ENCODE peak calls at places on chromosomes 5 and 9, in seven cellular contexts. P is gastrocnemius medialis, M is DND-41, I is upper lobe of right lung, Y is heart right ventricle, O is neural progenitor cell, K is PC-3. S is an unnamed sample.
A peak's percentile ranks its signal among the peaks of the same experiment; 100 is the strongest.

GRCh38 chr9:4375424-4376195 is 75.7 kb upstream of the GLIS3 start:
- DNase-seq in I (no peak), O (peak; percentile 52), M (no peak), P (no peak), Y (no peak), K (peak; percentile 69), S (no peak)

GRCh38 chr9:128636556-128637530 is 19.8 kb downstream of the DYNC2I2 start:
- DNase-seq in M (no peak), Y (no peak), O (no peak), I (no peak), P (no peak), K (no peak), S (no peak)

GRCh38 chr5:77426670-77427069 is 65.4 kb downstream of the WDR41 start:
- DNase-seq in Y (no peak), O (no peak), M (no peak), P (no peak), I (no peak), K (peak; percentile 73), S (no peak)

GRCh38 chr9:24479696-24480095 is 66.0 kb downstream of the IZUMO3 start:
- DNase-seq in I (no peak), O (no peak), K (no peak), P (no peak), M (no peak), Y (no peak), S (no peak)

GRCh38 chr9:130368631-130369103 is 76.1 kb upstream of the ASS1 start:
- DNase-seq in P (no peak), O (no peak), M (peak; percentile 7), I (no peak), K (no peak), Y (no peak), S (no peak)

GRCh38 chr5:83125560-83125959 is 48.2 kb downstream of the XRCC4 start:
- DNase-seq in O (no peak), I (no peak), K (no peak), M (no peak), Y (no peak), P (no peak), S (no peak)

GRCh38 chr5:180806351-180807011 is 3.9 kb upstream of the MGAT1 start:
- DNase-seq in Y (no peak), M (no peak), K (no peak), P (peak; percentile 79), I (no peak), O (no peak), S (no peak)

GRCh38 chr5:76617675-76618074 is 5.5 kb downstream of the F2RL2 start:
- DNase-seq in P (no peak), Y (no peak), I (no peak), O (no peak), K (no peak), M (no peak), S (no peak)

GRCh38 chr9:107263289-107263688 is 19.8 kb upstream of the RAD23B start:
- DNase-seq in K (no peak), I (no peak), Y (no peak), P (no peak), M (no peak), O (no peak), S (no peak)

GRCh38 chr5:132607133-132607532 is 50.4 kb downstream of the RAD50 start:
- DNase-seq in M (no peak), P (no peak), I (no peak), K (no peak), O (no peak), Y (no peak), S (no peak)

GRCh38 chr9:120886490-120886967 is 9.5 kb upstream of the PHF19 start:
- DNase-seq in M (no peak), P (peak; percentile 54), I (no peak), Y (no peak), O (no peak), K (peak; percentile 77), S (no peak)

GRCh38 chr5:147073098-147073497 is 161.7 kb upstream of the STK32A start:
- DNase-seq in M (no peak), Y (no peak), P (no peak), O (no peak), I (no peak), K (no peak), S (no peak)

GRCh38 chr9:35914307-35914807 is 5.1 kb downstream of the SPAAR start:
- DNase-seq in P (no peak), Y (peak; percentile 86), M (no peak), O (peak; percentile 74), I (peak; percentile 72), K (no peak), S (peak; percentile 72)

GRCh38 chr9:108832179-108832500 is 23.6 kb downstream of the ACTL7B start:
- DNase-seq in K (no peak), Y (no peak), I (no peak), P (no peak), M (no peak), O (no peak), S (no peak)

GRCh38 chr5:88888799-88889164 is 5.8 kb upstream of the MEF2C start:
- DNase-seq in K (no peak), M (no peak), O (no peak), P (no peak), Y (no peak), I (no peak), S (no peak)

GRCh38 chr5:98163796-98164493 is 609.5 kb upstream of the RGMB start:
- DNase-seq in K (no peak), O (no peak), Y (no peak), M (no peak), P (no peak), I (no peak), S (no peak)

GRCh38 chr9:78424299-78424698 is 127.4 kb downstream of the PSAT1 start:
- DNase-seq in M (no peak), P (no peak), O (no peak), K (no peak), Y (no peak), I (no peak), S (no peak)
- H3K27ac ChIP-seq in M (no peak overlapping the region), P (no peak overlapping the region), O (no peak overlapping the region), K (no peak overlapping the region), Y (no peak overlapping the region), I (no peak overlapping the region), S (no peak overlapping the region)

GRCh38 chr5:124621279-124621678 is 125.2 kb downstream of the ZNF608 start:
- DNase-seq in O (no peak), I (no peak), Y (no peak), M (no peak), P (no peak), K (no peak), S (no peak)

GRCh38 chr5:124619121-124619520 is 127.3 kb downstream of the ZNF608 start:
- DNase-seq in P (no peak), O (no peak), K (no peak), M (no peak), Y (no peak), I (no peak), S (no peak)

GRCh38 chr5:124614836-124615235 is 131.6 kb downstream of the ZNF608 start:
- DNase-seq in M (no peak), Y (no peak), K (no peak), P (no peak), O (no peak), I (no peak), S (no peak)

GRCh38 chr5:124620743-124621142 is 125.7 kb downstream of the ZNF608 start:
- DNase-seq in Y (no peak), K (no peak), P (no peak), O (no peak), I (no peak), M (no peak), S (no peak)

DNA sequence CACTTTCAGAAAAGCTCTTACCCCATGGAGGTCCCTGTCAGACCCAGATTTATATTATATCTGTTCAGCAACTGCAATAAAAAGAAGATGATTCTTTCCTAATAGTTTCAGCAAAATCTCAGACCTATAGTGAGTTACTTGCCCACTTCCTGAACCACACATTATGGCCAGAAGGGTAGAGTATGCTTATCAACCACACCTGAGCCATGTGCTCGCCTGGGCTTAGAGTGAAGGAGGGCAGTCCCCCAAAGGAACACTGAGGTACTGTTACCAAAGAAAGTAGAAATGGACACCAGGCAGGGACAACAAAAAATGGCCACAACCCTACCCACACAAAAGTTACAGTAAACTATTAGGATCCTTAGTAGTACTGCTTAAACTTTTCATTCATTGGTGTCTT is 128.7 kb downstream of the ZNF608 start:
- DNase-seq in P (no peak), O (no peak), I (no peak), Y (no peak), M (no peak), K (no peak), S (no peak)
- H3K4me3 ChIP-seq in P (no peak overlapping the region), O (no peak overlapping the region), I (no peak overlapping the region), Y (no peak overlapping the region), M (no peak overlapping the region), K (no peak overlapping the region), S (no peak overlapping the region)

GRCh38 chr9:37406603-37407401 is 15.7 kb upstream of the GRHPR start:
- DNase-seq in Y (no peak), I (no peak), M (no peak), P (no peak), O (no peak), K (peak; percentile 13), S (peak; percentile 77)

GRCh38 chr9:37405350-37405749 is 17.1 kb upstream of the GRHPR start:
- DNase-seq in O (no peak), Y (no peak), P (no peak), I (no peak), K (no peak), M (no peak), S (no peak)

GRCh38 chr9:37408933-37409710 is 13.4 kb upstream of the GRHPR start:
- DNase-seq in P (no peak), O (no peak), M (peak; percentile 37), Y (no peak), K (no peak), I (no peak), S (peak; percentile 36)

GRCh38 chr9:37405764-37406380 is 16.6 kb upstream of the GRHPR start:
- DNase-seq in O (no peak), P (no peak), M (no peak), I (no peak), Y (no peak), K (no peak), S (no peak)

DNA sequence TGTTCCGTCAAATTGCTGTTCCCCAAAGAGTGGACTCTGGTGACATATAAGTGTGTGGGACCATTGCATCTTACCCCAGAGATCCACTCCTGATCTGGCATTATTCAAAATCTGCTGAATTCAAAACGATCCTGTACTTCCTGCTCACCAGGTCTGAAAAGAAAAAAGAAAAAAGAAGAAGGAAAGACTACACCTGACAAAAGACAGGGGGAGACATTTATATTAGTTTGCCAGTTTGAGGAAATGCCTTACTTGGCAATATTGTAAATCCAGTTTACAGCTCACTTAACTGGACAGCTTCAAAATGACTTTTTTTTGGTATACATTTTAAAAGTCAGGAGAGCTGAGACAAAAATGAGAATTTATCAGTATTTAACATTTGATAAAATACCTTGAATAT is 15.0 kb upstream of the GRHPR start:
- DNase-seq in O (no peak), K (peak; percentile 41), I (no peak), Y (no peak), P (no peak), M (no peak), S (no peak)
- TF ChIP-seq CTCF in O (peak; percentile 35), K (peak; percentile 50), I (no peak), Y (no peak), P (no peak), M (peak; percentile 51), S (no peak)

GRCh38 chr5:122228728-122229392 is 83.2 kb upstream of the SNCAIP start:
- DNase-seq in K (no peak), O (no peak), P (no peak), I (no peak), M (no peak), Y (no peak), S (no peak)

DNA sequence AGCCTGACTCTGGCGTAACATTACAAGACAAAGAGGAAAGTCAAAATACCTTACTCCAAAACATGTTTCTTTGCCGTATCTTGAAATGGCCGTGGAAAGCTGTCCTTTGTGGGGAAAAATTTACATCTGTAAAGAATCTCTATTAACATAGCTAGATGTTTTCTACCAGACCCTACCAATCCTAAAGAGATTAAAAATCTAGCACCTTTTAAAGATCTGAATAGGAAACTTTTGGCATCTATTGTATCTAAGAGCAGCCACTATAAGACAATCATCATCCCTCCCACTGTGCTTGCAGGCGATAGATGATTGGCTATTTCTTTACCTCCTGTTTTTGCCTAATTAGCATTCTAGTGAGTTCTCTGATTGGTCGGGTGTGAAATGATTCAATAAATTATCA is 82.5 kb upstream of the SNCAIP start:
- DNase-seq in K (no peak), Y (no peak), P (no peak), I (no peak), M (no peak), O (no peak), S (no peak)
- H3K27ac ChIP-seq in K (no peak overlapping the region), Y (no peak overlapping the region), P (no peak overlapping the region), I (no peak overlapping the region), M (no peak overlapping the region), O (no peak overlapping the region), S (no peak overlapping the region)

S was measured in pancreas.